ENCODE peak calls at places on chromosomes 7 and 10, in nine cellular contexts. N is T-helper 9 cell; S is stimulated activated CD4-positive, alpha-beta T cell treated with anti-CD3 and anti-CD28 coated beads, Interleukin-2, amount 100 ng/mL, for 24 hours; V is NCI-H345; G is GM20000; A is naive B cell; F is AML-193; U is cardiac septum; E is GM06990. Z is an unnamed sample.

GRCh38 chr10:62637249-62638061 is 167.1 kb upstream of the ADO start:
- DNase-seq in N (peak), S (peak), V (no peak), G (peak), A (peak), F (no peak), U (no peak), E (peak), Z (peak)

GRCh38 chr7:77570330-77571011 is 33.4 kb downstream of the PTPN12 start:
- DNase-seq in N (no peak), S (no peak), V (no peak), G (no peak), A (no peak), F (peak), U (no peak), E (peak), Z (peak)

GRCh38 chr7:139086454-139086853 is 23.1 kb downstream of the ZC3HAV1 start:
- DNase-seq in N (no peak), S (no peak), V (no peak), G (no peak), A (no peak), F (no peak), U (no peak), E (no peak), Z (no peak)

GRCh38 chr7:82319674-82320118 is 123.9 kb downstream of the CACNA2D1 start:
- DNase-seq in N (no peak), S (no peak), V (peak), G (no peak), A (no peak), F (no peak), U (peak), E (no peak), Z (no peak)

GRCh38 chr7:24926623-24927539 is 53.1 kb downstream of the OSBPL3 start:
- DNase-seq in N (no peak), S (no peak), V (no peak), G (no peak), A (no peak), F (no peak), U (no peak), E (no peak), Z (no peak)

GRCh38 chr7:74236284-74236683 is 17.9 kb downstream of the RFC2 start:
- DNase-seq in N (no peak), S (no peak), V (no peak), G (no peak), A (no peak), F (no peak), U (no peak), E (no peak), Z (no peak)

GRCh38 chr10:79250259-79250658 is 97.0 kb upstream of the PPIF start:
- DNase-seq in N (no peak), S (no peak), V (no peak), G (no peak), A (peak), F (no peak), U (peak), E (peak), Z (peak)

GRCh38 chr10:47241946-47242900 is 57.8 kb upstream of the GDF10 start:
- DNase-seq in N (no peak), S (no peak), V (no peak), G (no peak), A (no peak), F (no peak), U (peak), E (no peak), Z (no peak)

GRCh38 chr7:117247809-117248208 is 75.0 kb downstream of the WNT2 start:
- DNase-seq in N (no peak), S (no peak), V (no peak), G (no peak), A (no peak), F (no peak), U (no peak), E (no peak), Z (no peak)

GRCh38 chr7:44385384-44386138 is 60.2 kb upstream of the CAMK2B start:
- DNase-seq in N (no peak), S (no peak), V (no peak), G (no peak), A (no peak), F (no peak), U (peak), E (no peak), Z (no peak)

GRCh38 chr10:62352356-62352963 is 21.7 kb upstream of the ZNF365 start:
- DNase-seq in N (no peak), S (peak), V (no peak), G (no peak), A (no peak), F (no peak), U (no peak), E (no peak), Z (no peak)

GRCh38 chr7:66748791-66749190 is 8.3 kb downstream of the RABGEF1 start:
- DNase-seq in N (no peak), S (no peak), V (no peak), G (no peak), A (no peak), F (no peak), U (peak), E (no peak), Z (peak)

GRCh38 chr10:124827474-124827873 is 25.9 kb downstream of the ABRAXAS2 start:
- DNase-seq in N (no peak), S (no peak), V (no peak), G (peak), A (no peak), F (peak), U (no peak), E (no peak), Z (peak)

GRCh38 chr10:22579826-22580225 is 134.6 kb downstream of the PIP4K2A start:
- DNase-seq in N (no peak), S (no peak), V (no peak), G (no peak), A (no peak), F (no peak), U (no peak), E (no peak), Z (no peak)

GRCh38 chr10:79268100-79268670 is 79.1 kb upstream of the PPIF start:
- DNase-seq in N (no peak), S (no peak), V (no peak), G (no peak), A (no peak), F (no peak), U (no peak), E (no peak), Z (no peak)

GRCh38 chr10:117542706-117543244 is at the start of gene EMX2:
- DNase-seq in N (no peak), S (no peak), V (no peak), G (no peak), A (no peak), F (no peak), U (no peak), E (no peak), Z (no peak)

GRCh38 chr7:37663693-37664092 is 19.9 kb upstream of the GPR141 start:
- DNase-seq in N (no peak), S (no peak), V (no peak), G (no peak), A (no peak), F (no peak), U (peak), E (no peak), Z (no peak)

GRCh38 chr10:10667466-10667865 is 350.2 kb upstream of the CELF2 start:
- DNase-seq in N (no peak), S (no peak), V (no peak), G (no peak), A (no peak), F (no peak), U (no peak), E (no peak), Z (no peak)